ENCODE peak calls at places on chromosomes 12 and 14, in six cellular contexts. W is heart left ventricle, A is Peyer's patch, P is transverse colon, S is stomach, O is lower leg skin. V is an unnamed sample.
A peak's percentile ranks its signal among the peaks of the same experiment; 100 is the strongest.

GRCh38 chr14:91866061-91866460 is 1.3 kb downstream of the TC2N start:
- DNase-seq in W (no peak), A (no peak), P (no peak), S (no peak), O (no peak), V (no peak)

GRCh38 chr14:68820999-68821683 is 28.3 kb upstream of the ZFP36L1 start:
- DNase-seq in W (no peak), A (peak; percentile 47), P (no peak), S (no peak), O (no peak), V (no peak)

GRCh38 chr12:123267991-123268843 is 3.4 kb downstream of the CDK2AP1 start:
- DNase-seq in W (peak; percentile 55), A (peak; percentile 48), P (peak; percentile 20), S (no peak), O (no peak), V (peak; percentile 56)

GRCh38 chr12:123986374-123986920 is 13.4 kb downstream of the ZNF664 start:
- DNase-seq in W (no peak), A (no peak), P (no peak), S (no peak), O (no peak), V (no peak)

GRCh38 chr14:89721991-89722390 is 232.5 kb downstream of the EFCAB11 start:
- DNase-seq in W (no peak), A (peak; percentile 54), P (peak; percentile 15), S (no peak), O (no peak), V (peak; percentile 4)

GRCh38 chr14:84882830-84883229 is 647.1 kb upstream of the FLRT2 start:
- DNase-seq in W (no peak), A (no peak), P (no peak), S (no peak), O (no peak), V (no peak)

GRCh38 chr12:56687225-56688128 is 607 bp downstream of the PTGES3 start:
- DNase-seq in W (peak; percentile 65), A (peak; percentile 86), P (peak; percentile 69), S (peak; percentile 64), O (peak; percentile 93), V (peak; percentile 72)

GRCh38 chr12:124469193-124469888 is 98.1 kb downstream of the NCOR2 start:
- DNase-seq in W (no peak), A (no peak), P (no peak), S (no peak), O (no peak), V (peak; percentile 75)

GRCh38 chr14:75805646-75806045 is 144.6 kb downstream of the TTLL5 start:
- DNase-seq in W (no peak), A (no peak), P (no peak), S (no peak), O (no peak), V (no peak)

GRCh38 chr12:50922820-50923219 is 29.5 kb upstream of the HIGD1C start:
- DNase-seq in W (no peak), A (no peak), P (no peak), S (no peak), O (no peak), V (no peak)

GRCh38 chr12:3076730-3077571 is at the start of gene TSPAN9:
- DNase-seq in W (peak; percentile 87), A (peak; percentile 82), P (peak; percentile 76), S (peak; percentile 87), O (peak; percentile 94), V (peak; percentile 30)
- TF ChIP-seq POLR2A in W (peak; percentile 79), A (peak; percentile 24), P (peak; percentile 58), S (no peak), O (no peak), V (no peak)

DNA sequence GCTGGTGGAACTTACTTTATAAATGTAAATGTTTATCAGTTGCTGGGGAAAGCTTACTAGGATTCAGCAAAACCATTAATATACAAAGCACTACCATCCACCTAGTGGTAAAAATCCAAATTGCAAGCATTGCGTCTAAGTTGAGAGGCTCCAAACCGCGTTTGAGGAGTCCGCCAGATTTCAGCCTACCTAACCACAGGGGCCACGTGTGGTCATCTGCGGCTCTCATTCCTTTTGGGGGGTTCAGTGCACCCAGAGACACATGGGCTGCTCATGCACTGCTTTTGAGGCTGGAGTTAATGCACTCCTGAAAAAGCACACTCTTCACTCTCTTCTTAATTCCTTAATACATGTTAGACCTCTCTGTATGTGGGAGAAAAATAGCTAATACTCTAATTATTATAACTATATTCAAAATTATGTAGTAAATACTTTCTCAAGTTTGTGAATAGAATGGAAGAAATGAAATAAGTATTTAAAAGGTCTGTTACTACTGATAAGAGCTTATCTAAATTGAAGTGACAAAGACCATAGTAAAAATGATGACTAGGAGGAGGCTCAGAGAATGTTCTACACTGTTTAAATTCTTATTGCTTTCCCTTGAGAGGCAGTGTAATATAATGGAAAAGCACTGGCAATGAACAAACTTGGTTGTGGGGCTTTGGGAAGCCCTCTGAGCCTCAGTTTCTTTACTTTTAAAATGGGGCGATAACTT is 41.4 kb upstream of the MANSC4 start:
- DNase-seq in W (no peak), A (peak; percentile 70), P (peak; percentile 20), S (peak; percentile 29), O (no peak), V (peak; percentile 89)
- TF ChIP-seq CTCF in W (peak; percentile 63), A (peak; percentile 75), P (peak; percentile 75), S (peak; percentile 89), O (peak; percentile 30), V (peak; percentile 87)

GRCh38 chr12:109458771-109459208 is 18.3 kb downstream of the KCTD10 start:
- DNase-seq in W (no peak), A (no peak), P (no peak), S (no peak), O (no peak), V (no peak)
- TF ChIP-seq POLR2A in W (no peak), A (no peak), P (no peak), S (no peak), O (no peak), V (no peak)

GRCh38 chr12:71397433-71397954 is 42.1 kb upstream of the LGR5 start:
- DNase-seq in W (no peak), A (no peak), P (no peak), S (no peak), O (no peak), V (no peak)

GRCh38 chr12:71393625-71394024 is 46.0 kb upstream of the LGR5 start:
- DNase-seq in W (no peak), A (no peak), P (no peak), S (no peak), O (no peak), V (no peak)

DNA sequence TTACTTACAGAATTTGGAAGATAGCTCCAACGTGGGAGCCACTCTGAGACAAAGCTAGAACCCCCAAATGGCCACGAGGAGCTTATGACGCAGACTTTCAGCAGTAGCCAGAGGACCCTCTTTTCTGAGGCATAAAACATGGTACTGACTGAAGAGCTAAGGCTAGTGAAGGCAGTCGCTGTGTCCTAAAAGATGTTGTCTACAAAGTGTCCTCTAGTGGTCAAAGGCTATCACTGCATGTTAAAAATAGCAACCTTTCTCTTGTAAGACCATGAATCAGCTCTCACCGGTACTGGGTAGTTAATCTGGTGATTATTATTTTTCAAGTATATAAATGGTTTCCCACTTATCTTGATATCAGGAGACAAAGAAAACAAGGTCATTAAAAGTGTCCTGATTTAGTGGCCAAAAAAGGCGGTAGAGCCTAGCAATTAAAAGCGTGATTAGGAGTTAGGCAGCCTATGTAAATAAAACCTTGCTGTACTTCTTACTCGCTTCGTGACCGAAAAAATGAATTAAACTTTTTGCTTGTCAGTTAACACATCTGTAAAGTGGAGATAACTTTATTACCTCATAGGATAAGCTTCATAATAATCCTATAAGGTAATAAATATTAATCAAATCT is 47.0 kb upstream of the LGR5 start:
- DNase-seq in W (no peak), A (no peak), P (no peak), S (no peak), O (no peak), V (peak; percentile 73)
- TF ChIP-seq CTCF in W (peak; percentile 64), A (peak; percentile 28), P (peak; percentile 78), S (peak; percentile 73), O (peak; percentile 53), V (peak; percentile 91)

DNA sequence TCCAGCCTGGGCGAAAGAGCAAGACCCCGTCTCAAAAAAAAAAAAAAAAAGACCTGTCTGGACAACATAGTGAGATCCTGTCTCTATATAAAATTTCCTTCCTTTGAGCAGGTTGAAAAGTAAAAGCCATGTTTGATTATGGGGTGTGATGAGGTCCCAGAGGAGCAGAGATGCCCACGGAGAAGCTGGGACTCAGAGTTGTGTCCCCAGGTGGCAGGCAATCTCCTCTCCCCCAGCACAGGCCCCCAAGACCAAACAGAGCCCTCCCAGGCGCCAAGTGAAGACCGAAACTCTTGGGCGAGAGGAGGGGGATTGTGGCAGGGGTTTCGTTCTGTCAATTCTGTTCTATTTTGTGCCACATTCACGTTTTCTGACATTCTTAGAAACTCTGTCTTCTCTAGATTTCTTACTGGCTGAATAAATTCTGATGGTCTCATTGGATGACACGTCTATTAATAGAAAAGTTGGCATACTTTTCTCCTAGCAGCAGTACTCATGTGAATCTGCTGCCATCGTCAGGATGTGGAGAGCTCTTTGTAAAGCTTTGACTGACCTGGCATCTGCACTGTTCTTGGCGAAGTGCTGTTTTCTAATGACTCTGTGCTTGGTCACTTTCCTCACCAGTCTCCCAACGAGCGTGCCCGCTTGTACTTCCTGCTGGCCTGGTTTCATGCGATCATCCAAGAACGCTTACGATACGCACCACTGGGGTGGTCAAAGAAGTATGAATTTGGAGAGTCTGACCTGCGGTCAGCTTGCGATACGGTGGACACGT is 43.4 kb downstream of the HSP90AA1 start:
- DNase-seq in W (peak; percentile 75), A (no peak), P (no peak), S (no peak), O (no peak), V (no peak)
- TF ChIP-seq POLR2A in W (no peak), A (no peak), P (no peak), S (no peak), O (no peak), V (no peak)

GRCh38 chr12:100661300-100661951 is 87.9 kb downstream of the GAS2L3 start:
- DNase-seq in W (no peak), A (no peak), P (no peak), S (no peak), O (no peak), V (no peak)
- TF ChIP-seq CTCF in W (no peak), A (no peak), P (no peak), S (no peak), O (no peak), V (no peak)

DNA sequence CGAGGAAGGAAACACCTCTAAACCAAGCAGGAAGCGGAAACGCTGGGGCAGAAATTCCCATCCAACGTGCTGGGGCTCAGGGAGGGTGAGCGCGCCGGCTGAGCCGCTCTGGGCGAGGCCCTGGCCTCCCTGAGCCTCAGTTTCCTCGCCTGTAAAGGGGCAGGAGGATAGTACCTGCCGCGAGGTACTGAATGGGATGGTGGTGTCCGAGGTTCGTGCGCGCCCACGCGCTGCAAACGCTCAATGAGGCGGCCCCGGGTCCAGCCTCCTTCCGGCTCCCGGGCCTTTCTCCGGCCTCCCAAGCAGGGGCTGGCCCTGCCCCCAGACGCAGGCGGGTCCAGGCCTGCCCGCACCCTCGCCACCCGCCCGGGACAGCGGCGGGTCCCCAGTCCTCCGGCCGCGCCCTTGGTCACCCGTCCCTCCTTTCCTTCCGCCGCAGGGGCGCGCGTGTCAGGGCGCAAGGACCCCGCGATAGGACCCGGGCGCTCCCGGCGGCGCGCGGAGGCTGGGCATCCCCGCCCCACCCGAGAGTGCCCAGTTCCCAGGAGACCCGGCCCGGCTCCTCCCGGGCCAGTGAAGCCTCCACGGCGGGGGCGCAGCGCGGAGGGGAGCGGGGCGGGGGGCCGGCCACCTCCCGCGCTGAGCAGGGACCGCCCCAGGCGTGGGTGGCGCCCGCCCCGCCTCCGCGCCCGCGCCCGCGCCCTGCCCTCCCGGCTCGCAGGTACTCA is 533 bp downstream of the BEGAIN start:
- DNase-seq in W (peak; percentile 21), A (peak; percentile 46), P (peak; percentile 55), S (no peak), O (peak; percentile 75), V (no peak)
- TF ChIP-seq POLR2A in W (no peak), A (no peak), P (peak; percentile 21), S (no peak), O (no peak), V (no peak)

V was measured in NB4.